ENCODE peak calls at places on chromosomes 11 and 22, in eight cellular contexts. W, A, J, P, M, K, N and L are unnamed samples.

GRCh38 chr11:19524171-19524671 is 188.4 kb upstream of the NAV2 start:
- DNase-seq in W (no peak), A (no peak), J (no peak), P (no peak), M (no peak), K (no peak), N (no peak), L (no peak)

GRCh38 chr11:33307984-33308383 is 50.8 kb downstream of the HIPK3 start:
- DNase-seq in W (no peak), A (no peak), J (no peak), P (no peak), M (no peak), K (no peak), N (no peak), L (no peak)

GRCh38 chr11:47944555-47945128 is 35.7 kb upstream of the PTPRJ start:
- DNase-seq in W (no peak), A (no peak), J (no peak), P (no peak), M (no peak), K (no peak), N (no peak), L (no peak)

GRCh38 chr11:12469451-12469850 is 92.1 kb downstream of the PARVA start:
- DNase-seq in W (peak; percentile 60), A (no peak), J (no peak), P (no peak), M (no peak), K (no peak), N (no peak), L (no peak)

GRCh38 chr11:65616575-65617001 is 1.0 kb downstream of the PCNX3 start:
- DNase-seq in W (no peak), A (no peak), J (no peak), P (no peak), M (no peak), K (no peak), N (no peak), L (no peak)

GRCh38 chr22:50044485-50045143 is 13.5 kb downstream of the TTLL8 start:
- DNase-seq in W (no peak), A (no peak), J (peak; percentile 59), P (no peak), M (no peak), K (no peak), N (no peak), L (no peak)

GRCh38 chr11:1139441-1140066 is 18.2 kb upstream of the MUC5AC start:
- DNase-seq in W (peak; percentile 31), A (no peak), J (no peak), P (no peak), M (peak; percentile 5), K (peak; percentile 7), N (no peak), L (no peak)

GRCh38 chr11:44972746-44973435 is 22.2 kb upstream of the TP53I11 start:
- DNase-seq in W (peak; percentile 21), A (no peak), J (no peak), P (no peak), M (no peak), K (no peak), N (no peak), L (no peak)

GRCh38 chr22:20424937-20425587 is 12.6 kb downstream of the SCARF2 start:
- DNase-seq in W (no peak), A (no peak), J (peak; percentile 62), P (peak; percentile 73), M (no peak), K (no peak), N (no peak), L (no peak)

GRCh38 chr22:39624501-39624821 is 53.9 kb downstream of the CACNA1I start:
- DNase-seq in W (no peak), A (no peak), J (no peak), P (no peak), M (no peak), K (no peak), N (no peak), L (no peak)

GRCh38 chr11:123246749-123247497 is 51.9 kb upstream of the CLMP start:
- DNase-seq in W (peak; percentile 88), A (peak; percentile 78), J (peak; percentile 88), P (peak; percentile 81), M (peak; percentile 73), K (peak; percentile 85), N (peak; percentile 92), L (peak; percentile 86)

GRCh38 chr11:110190885-110191284 is 97.7 kb downstream of the ZC3H12C start:
- DNase-seq in W (no peak), A (no peak), J (no peak), P (no peak), M (no peak), K (no peak), N (no peak), L (no peak)

GRCh38 chr11:125679397-125679796 is 1.2 kb downstream of the ACRV1 start:
- DNase-seq in W (peak; percentile 3), A (no peak), J (no peak), P (peak; percentile 29), M (no peak), K (no peak), N (no peak), L (no peak)

GRCh38 chr22:37624017-37624365 is 15.4 kb downstream of the GGA1 start:
- DNase-seq in W (no peak), A (peak; percentile 74), J (peak; percentile 84), P (no peak), M (no peak), K (peak; percentile 85), N (no peak), L (no peak)

GRCh38 chr11:35216962-35217667 is 78.1 kb downstream of the CD44 start:
- DNase-seq in W (no peak), A (no peak), J (no peak), P (no peak), M (no peak), K (no peak), N (no peak), L (no peak)

GRCh38 chr11:128579790-128580504 is 7.4 kb downstream of the ETS1 start:
- DNase-seq in W (no peak), A (no peak), J (no peak), P (no peak), M (no peak), K (no peak), N (no peak), L (no peak)

GRCh38 chr11:456533-456932 is 6.5 kb downstream of the PTDSS2 start:
- DNase-seq in W (no peak), A (no peak), J (no peak), P (no peak), M (peak; percentile 67), K (no peak), N (no peak), L (no peak)

GRCh38 chr11:118319031-118319814 is 14.7 kb downstream of the CD3E start:
- DNase-seq in W (no peak), A (peak; percentile 53), J (no peak), P (no peak), M (no peak), K (no peak), N (no peak), L (no peak)

DNA sequence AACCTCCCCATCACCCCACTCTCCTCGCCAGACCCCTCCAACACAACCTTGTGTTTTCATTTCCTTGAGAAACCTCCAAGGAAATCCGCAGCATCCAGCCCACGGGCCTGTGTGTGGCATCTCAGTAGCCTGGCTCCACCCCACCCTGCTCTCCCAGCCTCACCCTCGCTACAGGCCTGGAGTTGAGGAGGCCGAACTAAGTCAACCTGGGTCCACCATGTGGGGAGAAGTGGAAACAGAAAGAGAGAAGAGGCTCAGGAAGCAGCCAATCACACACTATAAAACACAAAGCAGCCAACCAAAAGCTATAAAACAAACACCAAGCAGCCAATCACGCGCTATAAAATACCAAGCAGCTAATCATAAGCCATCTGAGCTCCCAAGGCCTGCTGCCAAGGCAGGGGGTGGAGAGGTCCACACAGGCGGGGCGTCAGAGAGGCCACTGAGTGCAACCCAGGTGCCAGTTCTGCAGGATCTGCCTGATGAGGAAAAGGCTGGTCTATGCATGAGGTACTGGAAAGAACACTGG is 72.0 kb downstream of the MICAL3 start:
- DNase-seq in W (no peak), A (no peak), J (no peak), P (no peak), M (no peak), K (peak; percentile 69), N (peak; percentile 54), L (no peak)
- H3K4me3 ChIP-seq in W (no peak overlapping the region), A (no peak overlapping the region), J (no peak overlapping the region), P (no peak overlapping the region), M (no peak overlapping the region), K (no peak overlapping the region), N (no peak overlapping the region), L (no peak overlapping the region)

DNA sequence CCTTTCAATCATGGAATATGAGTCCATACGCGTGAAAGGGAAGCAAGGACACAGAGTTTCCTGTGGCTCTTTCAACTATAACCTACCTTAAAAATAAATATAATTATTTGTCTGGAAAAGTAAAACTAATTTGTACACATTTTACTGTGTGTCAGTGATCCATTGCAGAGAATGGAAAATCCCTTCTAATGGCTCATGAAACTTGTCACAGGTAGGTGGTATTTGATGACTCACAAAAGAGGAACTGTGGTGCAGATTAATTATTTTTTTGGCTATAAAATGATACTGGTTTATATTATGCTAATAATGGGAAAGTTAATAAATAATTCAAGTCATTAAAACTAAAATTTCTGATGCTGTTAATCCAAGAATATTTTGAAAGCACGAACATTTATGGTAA is 792.2 kb downstream of the METTL15 start:
- DNase-seq in W (no peak), A (no peak), J (no peak), P (no peak), M (no peak), K (no peak), N (no peak), L (no peak)
- H3K4me1 ChIP-seq in W (no peaks in the 10 kb centered on the region), A (no peaks in the 10 kb centered on the region), J (no peaks in the 10 kb centered on the region), P (no peaks in the 10 kb centered on the region), M (no peaks in the 10 kb centered on the region), K (no peaks in the 10 kb centered on the region), N (no peaks in the 10 kb centered on the region), L (no peaks in the 10 kb centered on the region)

GRCh38 chr11:105856954-105857353 is 165.1 kb downstream of the MSANTD4 start:
- DNase-seq in W (no peak), A (no peak), J (no peak), P (no peak), M (no peak), K (no peak), N (no peak), L (no peak)

GRCh38 chr11:105860105-105860504 is 161.9 kb downstream of the MSANTD4 start:
- DNase-seq in W (no peak), A (no peak), J (no peak), P (no peak), M (no peak), K (no peak), N (no peak), L (no peak)

GRCh38 chr11:105862736-105863367 is 159.2 kb downstream of the MSANTD4 start:
- DNase-seq in W (peak; percentile 70), A (no peak), J (no peak), P (no peak), M (no peak), K (no peak), N (no peak), L (no peak)

DNA sequence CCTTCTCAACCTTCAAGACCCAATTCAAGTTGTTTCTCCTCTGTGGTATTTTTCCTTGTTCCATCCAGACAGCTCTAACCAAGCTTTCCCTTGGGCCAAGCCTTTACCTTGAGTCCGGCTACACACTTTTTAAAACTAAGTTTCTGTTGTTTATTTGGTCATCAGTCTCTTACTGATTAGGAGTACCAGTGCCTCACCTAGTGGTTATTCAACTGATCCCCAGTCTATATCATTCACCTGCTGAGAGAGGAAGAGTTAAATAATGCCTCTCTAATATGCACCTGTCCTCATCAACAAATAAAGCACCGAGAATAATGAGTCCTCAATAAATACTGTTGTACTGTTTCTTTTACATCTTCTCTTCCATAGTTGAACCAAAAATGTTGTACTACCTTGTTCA is 160.8 kb downstream of the MSANTD4 start:
- DNase-seq in W (peak; percentile 7), A (no peak), J (no peak), P (no peak), M (no peak), K (no peak), N (no peak), L (no peak)
- TF ChIP-seq CTCF in W (peak; percentile 23), A (no peak), J (no peak), P (no peak), M (no peak), K (peak; percentile 10), N (no peak), L (no peak)

GRCh38 chr22:27801197-27801615 is 350 bp downstream of the MN1 start:
- DNase-seq in W (peak; percentile 54), A (no peak), J (peak; percentile 69), P (peak; percentile 13), M (no peak), K (peak; percentile 30), N (no peak), L (no peak)
- H3K4me3 ChIP-seq in W (peak overlapping the region; percentile 77), A (peak overlapping the region; percentile 65), J (peak overlapping the region; percentile 69), P (no peak overlapping the region), M (peak overlapping the region; percentile 90), K (peak overlapping the region; percentile 51), N (peak overlapping the region; percentile 85), L (peak overlapping the region; percentile 74)